ENCODE peak calls at places on chromosomes 7 and 10, in four cellular contexts. One of them, this sample, is unnamed.

GRCh38 chr7:17520941-17521340 is 222.5 kb downstream of the AHR start:
- DNase-seq in RCC 7860: no peak
- DNase-seq in GM04503: no peak
- DNase-seq in NCI-H2081: no peak
- DNase-seq in this sample: peak

GRCh38 chr10:43667317-43667731 is 18.6 kb upstream of the ZNF32 start:
- DNase-seq in RCC 7860: no peak
- DNase-seq in GM04503: no peak
- DNase-seq in NCI-H2081: no peak
- DNase-seq in this sample: peak

GRCh38 chr10:94076325-94076841 is 82.7 kb downstream of the PLCE1 start:
- DNase-seq in GM04503: peak
- DNase-seq in NCI-H2081: no peak
- DNase-seq in RCC 7860: no peak
- DNase-seq in this sample: peak

GRCh38 chr10:77899080-77899477 is 27.5 kb downstream of the DLG5 start:
- DNase-seq in NCI-H2081: no peak
- DNase-seq in GM04503: peak
- DNase-seq in RCC 7860: peak
- DNase-seq in this sample: no peak

GRCh38 chr7:154857728-154858681 is 144.9 kb downstream of the PAXIP1 start:
- DNase-seq in NCI-H2081: no peak
- DNase-seq in RCC 7860: no peak
- DNase-seq in GM04503: no peak
- DNase-seq in this sample: no peak

GRCh38 chr7:154928136-154929005 is 74.6 kb downstream of the PAXIP1 start:
- DNase-seq in NCI-H2081: no peak
- DNase-seq in GM04503: peak
- DNase-seq in RCC 7860: peak
- DNase-seq in this sample: peak

GRCh38 chr7:86445285-86445684 is 198.4 kb upstream of the GRM3 start:
- DNase-seq in RCC 7860: no peak
- DNase-seq in NCI-H2081: no peak
- DNase-seq in GM04503: no peak
- DNase-seq in this sample: no peak

GRCh38 chr7:29968683-29969457 is 20.7 kb downstream of the SCRN1 start:
- DNase-seq in RCC 7860: peak
- DNase-seq in GM04503: no peak
- DNase-seq in NCI-H2081: no peak
- DNase-seq in this sample: peak

GRCh38 chr10:92848037-92848440 is 281 bp upstream of the EXOC6 start:
- DNase-seq in GM04503: no peak
- DNase-seq in RCC 7860: no peak
- DNase-seq in NCI-H2081: no peak
- DNase-seq in this sample: peak

GRCh38 chr7:44390701-44391100 is 65.3 kb upstream of the CAMK2B start:
- DNase-seq in NCI-H2081: no peak
- DNase-seq in GM04503: no peak
- DNase-seq in RCC 7860: no peak
- DNase-seq in this sample: no peak

GRCh38 chr7:128108129-128108528 is 76.9 kb upstream of the LRRC4 start:
- DNase-seq in RCC 7860: no peak
- DNase-seq in NCI-H2081: no peak
- DNase-seq in GM04503: no peak
- DNase-seq in this sample: no peak

GRCh38 chr10:88991161-88991899 is 732 bp downstream of the FAS start:
- DNase-seq in GM04503: no peak
- DNase-seq in NCI-H2081: no peak
- DNase-seq in RCC 7860: peak
- DNase-seq in this sample: peak

GRCh38 chr7:140231779-140232491 is 55.2 kb upstream of the KDM7A start:
- DNase-seq in RCC 7860: no peak
- DNase-seq in NCI-H2081: peak
- DNase-seq in GM04503: no peak
- DNase-seq in this sample: no peak

GRCh38 chr10:113486531-113486930 is 66.3 kb upstream of the HABP2 start:
- DNase-seq in GM04503: no peak
- DNase-seq in NCI-H2081: no peak
- DNase-seq in RCC 7860: no peak
- DNase-seq in this sample: no peak

GRCh38 chr10:119602241-119603095 is 5.7 kb upstream of the TIAL1 start:
- DNase-seq in GM04503: no peak
- DNase-seq in NCI-H2081: no peak
- DNase-seq in RCC 7860: no peak
- DNase-seq in this sample: peak

GRCh38 chr7:117673367-117673766 is 193.5 kb downstream of the CFTR start:
- DNase-seq in NCI-H2081: no peak
- DNase-seq in RCC 7860: no peak
- DNase-seq in GM04503: no peak
- DNase-seq in this sample: no peak

GRCh38 chr10:118595598-118596425 is at the start of gene PRLHR:
- DNase-seq in RCC 7860: no peak
- DNase-seq in GM04503: no peak
- DNase-seq in NCI-H2081: no peak
- DNase-seq in this sample: peak

GRCh38 chr10:110259317-110259716 is 45.4 kb downstream of the SMNDC1 start:
- DNase-seq in GM04503: no peak
- DNase-seq in NCI-H2081: no peak
- DNase-seq in RCC 7860: no peak
- DNase-seq in this sample: no peak

GRCh38 chr7:55623617-55624016 is 51.3 kb upstream of the VOPP1 start:
- DNase-seq in RCC 7860: no peak
- DNase-seq in GM04503: no peak
- DNase-seq in NCI-H2081: no peak
- DNase-seq in this sample: no peak

GRCh38 chr10:75978213-75978612 is 546.8 kb downstream of the LRMDA start:
- DNase-seq in GM04503: no peak
- DNase-seq in RCC 7860: no peak
- DNase-seq in NCI-H2081: no peak
- DNase-seq in this sample: peak

GRCh38 chr10:71241899-71242620 is 29.7 kb downstream of the UNC5B start:
- DNase-seq in NCI-H2081: no peak
- DNase-seq in GM04503: no peak
- DNase-seq in RCC 7860: no peak
- DNase-seq in this sample: no peak

GRCh38 chr7:155257482-155258232 is 40.0 kb upstream of the INSIG1 start:
- DNase-seq in NCI-H2081: no peak
- DNase-seq in GM04503: peak
- DNase-seq in RCC 7860: peak
- DNase-seq in this sample: peak

This sample was measured in choroid plexus epithelial cell.